ENCODE peak calls at places on chromosomes 4 and X, in four cellular contexts. I, N, Q and X are unnamed samples.

GRCh38 chr4:3805026-3805425 is 38.8 kb downstream of the ADRA2C start:
- DNase-seq in Q (peak; percentile 37), I (no peak), N (no peak), X (no peak)

GRCh38 chr4:136463941-136464340 is 1068.4 kb downstream of the PCDH18 start:
- DNase-seq in N (no peak), Q (no peak), I (no peak), X (no peak)

GRCh38 chr4:105944535-105944934 is 49.3 kb downstream of the NPNT start:
- DNase-seq in I (no peak), N (no peak), Q (no peak), X (no peak)

GRCh38 chrX:47217121-47217851 is 1.2 kb upstream of the CDK16 start:
- DNase-seq in I (no peak), N (no peak), Q (peak; percentile 98), X (no peak)

GRCh38 chr4:121709766-121710405 is 13.1 kb upstream of the ANXA5 start:
- DNase-seq in Q (no peak), N (peak; percentile 46), I (no peak), X (no peak)

GRCh38 chr4:78379040-78379439 is 172.5 kb upstream of the ANXA3 start:
- DNase-seq in Q (no peak), N (no peak), I (no peak), X (no peak)

GRCh38 chr4:52037730-52038108 is 380 bp downstream of the SGCB start:
- DNase-seq in I (no peak), N (peak; percentile 31), Q (no peak), X (no peak)

GRCh38 chr4:156545003-156545785 is 426.4 kb downstream of the PDGFC start:
- DNase-seq in N (no peak), I (no peak), Q (no peak), X (no peak)

GRCh38 chrX:46244451-46244850 is 300.8 kb downstream of the ZNF674 start:
- DNase-seq in Q (no peak), I (no peak), N (no peak), X (no peak)

GRCh38 chrX:29435396-29435795 is 780.0 kb upstream of the MAGEB2 start:
- DNase-seq in I (no peak), Q (no peak), N (no peak), X (no peak)

GRCh38 chrX:98398542-98398941 is 1514.8 kb downstream of the RPA4 start:
- DNase-seq in Q (no peak), N (peak; percentile 1), I (no peak), X (no peak)

GRCh38 chrX:115191490-115192243 is 2.5 kb downstream of the RBMXL3 start:
- DNase-seq in N (no peak), I (no peak), Q (no peak), X (no peak)

GRCh38 chr4:148270600-148270999 is 171.6 kb downstream of the NR3C2 start:
- DNase-seq in Q (no peak), N (peak; percentile 38), I (no peak), X (no peak)

GRCh38 chr4:6268650-6269399 is 825 bp upstream of the WFS1 start:
- DNase-seq in Q (peak; percentile 75), I (no peak), N (no peak), X (no peak)